ENCODE peak calls at places on chromosomes 2 and 18, in seven cellular contexts. E is activated T-helper 1 cell treated with Interleukin-2 at 50 U/mL for 16 hours, N is iris pigment epithelial cell, T is HuH-7.5, W is AG04450, H is right atrium auricular region, Q is stomach. J is an unnamed sample.

GRCh38 chr2:9261231-9261883 is 54.7 kb downstream of the ASAP2 start:
- DNase-seq in Q (no peak), T (no peak), W (no peak), N (peak; percentile 64), E (no peak), H (no peak), J (no peak)

GRCh38 chr2:101827246-101827645 is 129.7 kb downstream of the MAP4K4 start:
- DNase-seq in Q (no peak), T (no peak), H (no peak), E (no peak), N (peak; percentile 98), W (peak; percentile 81), J (no peak)

GRCh38 chr2:148546270-148546669 is 98.3 kb upstream of the EPC2 start:
- DNase-seq in E (no peak), Q (no peak), W (no peak), H (no peak), N (peak; percentile 22), T (no peak), J (no peak)

GRCh38 chr2:224393145-224393544 is 8.8 kb downstream of the FAM124B start:
- DNase-seq in N (no peak), H (no peak), Q (no peak), E (no peak), W (no peak), T (no peak), J (no peak)

GRCh38 chr18:155688-156087 is 2.7 kb upstream of the USP14 start:
- DNase-seq in H (no peak), E (no peak), N (no peak), T (no peak), Q (no peak), W (no peak), J (no peak)

GRCh38 chr2:226215902-226216503 is 583.6 kb downstream of the IRS1 start:
- DNase-seq in N (peak; percentile 71), E (peak; percentile 4), H (peak; percentile 63), W (no peak), Q (peak; percentile 77), T (peak; percentile 6), J (peak; percentile 82)

GRCh38 chr2:37614061-37614802 is 57.2 kb downstream of the CDC42EP3 start:
- DNase-seq in T (no peak), W (peak; percentile 70), E (no peak), N (peak; percentile 93), H (no peak), Q (no peak), J (no peak)

GRCh38 chr2:85924522-85924921 is 35.7 kb upstream of the ST3GAL5 start:
- DNase-seq in H (peak; percentile 86), Q (no peak), E (no peak), W (no peak), N (peak; percentile 96), T (no peak), J (no peak)

GRCh38 chr18:22559414-22560282 is 141.9 kb upstream of the CTAGE1 start:
- DNase-seq in E (no peak), N (peak; percentile 71), W (no peak), Q (peak; percentile 57), H (peak; percentile 91), T (peak; percentile 59), J (peak; percentile 79)

GRCh38 chr18:41456791-41457190 is 498.2 kb upstream of the PIK3C3 start:
- DNase-seq in H (no peak), E (no peak), W (no peak), Q (no peak), T (no peak), N (peak; percentile 39), J (no peak)

GRCh38 chr2:79857888-79858287 is 345.0 kb downstream of the CTNNA2 start:
- DNase-seq in Q (no peak), E (no peak), W (no peak), H (no peak), T (no peak), N (no peak), J (no peak)

GRCh38 chr2:79219383-79219988 is 59.9 kb upstream of the REG3A start:
- DNase-seq in N (peak; percentile 44), W (no peak), H (no peak), Q (peak; percentile 51), T (peak; percentile 8), E (no peak), J (peak; percentile 74)

J was measured in neural progenitor cell.